ENCODE peak calls at places on chromosomes 2 and 18, in nine cellular contexts. D, U, X, T, I, A, K, Q and G are unnamed samples.

GRCh38 chr2:98086491-98087446 is at the start of gene VWA3B:
- DNase-seq in D (no peak), U (no peak), X (peak; percentile 91), T (no peak), I (peak; percentile 31), A (no peak), K (peak; percentile 91), Q (peak; percentile 97), G (no peak)

GRCh38 chr2:231522418-231523180 is 7.6 kb downstream of the NMUR1 start:
- DNase-seq in D (no peak), U (no peak), X (no peak), T (no peak), I (no peak), A (no peak), K (no peak), Q (no peak), G (no peak)

GRCh38 chr2:202122975-202123765 is 50.1 kb downstream of the KIAA2012 start:
- DNase-seq in D (no peak), U (no peak), X (no peak), T (no peak), I (no peak), A (no peak), K (no peak), Q (no peak), G (no peak)

GRCh38 chr2:228023619-228024018 is 152.2 kb downstream of the DAW1 start:
- DNase-seq in D (no peak), U (no peak), X (no peak), T (no peak), I (no peak), A (no peak), K (no peak), Q (no peak), G (no peak)

GRCh38 chr2:736939-737338 is 59.7 kb upstream of the TMEM18 start:
- DNase-seq in D (no peak), U (no peak), X (no peak), T (no peak), I (no peak), A (no peak), K (no peak), Q (no peak), G (no peak)

GRCh38 chr2:88690591-88691338 is 708 bp upstream of the RPIA start:
- DNase-seq in D (no peak), U (peak; percentile 44), X (peak; percentile 60), T (no peak), I (no peak), A (no peak), K (peak; percentile 71), Q (peak; percentile 36), G (peak; percentile 16)

GRCh38 chr2:84286878-84287277 is 172.2 kb downstream of the SUCLG1 start:
- DNase-seq in D (no peak), U (no peak), X (no peak), T (no peak), I (no peak), A (no peak), K (no peak), Q (no peak), G (no peak)

GRCh38 chr18:24398515-24398914 is 891 bp upstream of the OSBPL1A start:
- DNase-seq in D (no peak), U (no peak), X (peak; percentile 11), T (no peak), I (no peak), A (no peak), K (peak; percentile 55), Q (no peak), G (no peak)

GRCh38 chr2:172525601-172526000 is 30.3 kb upstream of the PDK1 start:
- DNase-seq in D (no peak), U (no peak), X (no peak), T (no peak), I (no peak), A (no peak), K (no peak), Q (no peak), G (no peak)

GRCh38 chr2:136028001-136028400 is 42.6 kb upstream of the DARS1 start:
- DNase-seq in D (no peak), U (no peak), X (no peak), T (no peak), I (no peak), A (no peak), K (no peak), Q (no peak), G (no peak)

GRCh38 chr18:25230658-25231326 is 121.2 kb downstream of the ZNF521 start:
- DNase-seq in D (peak; percentile 58), U (no peak), X (peak; percentile 39), T (no peak), I (no peak), A (no peak), K (peak; percentile 47), Q (no peak), G (no peak)

GRCh38 chr2:175009917-175010621 is 4.9 kb upstream of the CHN1 start:
- DNase-seq in D (no peak), U (no peak), X (no peak), T (no peak), I (no peak), A (no peak), K (no peak), Q (no peak), G (no peak)

GRCh38 chr18:45164551-45164950 is 450.7 kb upstream of the SLC14A2 start:
- DNase-seq in D (no peak), U (no peak), X (no peak), T (no peak), I (no peak), A (no peak), K (no peak), Q (no peak), G (no peak)

GRCh38 chr2:113907297-113907696 is 17.4 kb downstream of the ACTR3 start:
- DNase-seq in D (no peak), U (no peak), X (no peak), T (no peak), I (no peak), A (no peak), K (no peak), Q (no peak), G (no peak)

GRCh38 chr18:76258209-76258608 is 236.8 kb downstream of the ZNF516 start:
- DNase-seq in D (no peak), U (no peak), X (no peak), T (no peak), I (no peak), A (no peak), K (no peak), Q (no peak), G (no peak)

GRCh38 chr2:156331572-156332451 is 709 bp downstream of the NR4A2 start:
- DNase-seq in D (no peak), U (no peak), X (peak; percentile 74), T (no peak), I (no peak), A (no peak), K (peak; percentile 78), Q (peak; percentile 35), G (no peak)

GRCh38 chr18:64167408-64167807 is 18.5 kb upstream of the LINC00305 start:
- DNase-seq in D (no peak), U (no peak), X (no peak), T (no peak), I (no peak), A (no peak), K (no peak), Q (no peak), G (no peak)

GRCh38 chr18:77321823-77322805 is 72.5 kb downstream of the GALR1 start:
- DNase-seq in D (no peak), U (no peak), X (peak; percentile 37), T (no peak), I (no peak), A (no peak), K (no peak), Q (no peak), G (no peak)

GRCh38 chr2:134500211-134500935 is 218.4 kb downstream of the TMEM163 start:
- DNase-seq in D (no peak), U (no peak), X (no peak), T (no peak), I (no peak), A (no peak), K (no peak), Q (no peak), G (no peak)

GRCh38 chr2:109230980-109231420 is 102.0 kb downstream of the SH3RF3 start:
- DNase-seq in D (no peak), U (no peak), X (no peak), T (no peak), I (no peak), A (no peak), K (no peak), Q (no peak), G (no peak)

GRCh38 chr2:1501991-1502390 is 88.7 kb downstream of the TPO start:
- DNase-seq in D (no peak), U (no peak), X (no peak), T (no peak), I (no peak), A (no peak), K (no peak), Q (no peak), G (no peak)

GRCh38 chr2:217610411-217610814 is 392.4 kb downstream of the TNS1 start:
- DNase-seq in D (no peak), U (peak; percentile 43), X (no peak), T (no peak), I (peak; percentile 15), A (no peak), K (no peak), Q (no peak), G (peak; percentile 3)

GRCh38 chr18:36786686-36787085 is 42.1 kb downstream of the TPGS2 start:
- DNase-seq in D (no peak), U (no peak), X (peak; percentile 18), T (no peak), I (no peak), A (no peak), K (no peak), Q (no peak), G (no peak)

GRCh38 chr2:63078852-63079606 is 28.4 kb downstream of the OTX1 start:
- DNase-seq in D (no peak), U (no peak), X (no peak), T (no peak), I (no peak), A (no peak), K (no peak), Q (peak; percentile 48), G (no peak)

GRCh38 chr2:24409700-24410556 is 49.6 kb upstream of the ITSN2 start:
- DNase-seq in D (no peak), U (peak; percentile 4), X (peak; percentile 24), T (no peak), I (no peak), A (peak; percentile 53), K (no peak), Q (peak; percentile 81), G (peak; percentile 12)

GRCh38 chr2:176415156-176415870 is 146.1 kb downstream of the MTX2 start:
- DNase-seq in D (no peak), U (no peak), X (no peak), T (no peak), I (no peak), A (no peak), K (no peak), Q (no peak), G (no peak)

GRCh38 chr2:241762933-241763369 is 13.7 kb upstream of the GAL3ST2 start:
- DNase-seq in D (no peak), U (peak; percentile 34), X (peak; percentile 38), T (no peak), I (peak; percentile 54), A (no peak), K (no peak), Q (peak; percentile 3), G (peak; percentile 68)

GRCh38 chr2:45199973-45200372 is 190.7 kb upstream of the SIX2 start:
- DNase-seq in D (no peak), U (no peak), X (no peak), T (no peak), I (no peak), A (no peak), K (no peak), Q (no peak), G (no peak)

GRCh38 chr2:48444404-48444803 is 85.5 kb upstream of the STON1 start:
- DNase-seq in D (no peak), U (no peak), X (no peak), T (no peak), I (no peak), A (no peak), K (no peak), Q (no peak), G (no peak)

GRCh38 chr2:205094031-205094430 is 548.8 kb downstream of the PARD3B start:
- DNase-seq in D (no peak), U (no peak), X (no peak), T (no peak), I (no peak), A (no peak), K (no peak), Q (no peak), G (no peak)

GRCh38 chr2:126344498-126344897 is 311.5 kb upstream of the GYPC start:
- DNase-seq in D (no peak), U (no peak), X (no peak), T (no peak), I (no peak), A (no peak), K (no peak), Q (no peak), G (no peak)